ENCODE peak calls at places on chromosomes 6 and 20, in six cellular contexts. E, Q, A, S, X and Z are unnamed samples.

GRCh38 chr6:91697010-91697694 is 1110.3 kb upstream of the MAP3K7 start:
- DNase-seq in Q (no peak), X (no peak), S (no peak), A (no peak), E (no peak), Z (no peak)

GRCh38 chr20:11130554-11131166 is 456.9 kb upstream of the JAG1 start:
- DNase-seq in E (no peak), A (no peak), X (no peak), S (no peak), Q (no peak), Z (no peak)

GRCh38 chr6:158015188-158015506 is 33.5 kb downstream of the SYNJ2 start:
- DNase-seq in X (no peak), E (no peak), S (no peak), Q (no peak), A (no peak), Z (no peak)

GRCh38 chr20:38198238-38198861 is 33.3 kb upstream of the TGM2 start:
- DNase-seq in E (no peak), Q (no peak), X (no peak), A (no peak), S (no peak), Z (no peak)

GRCh38 chr6:155026366-155027045 is 31.4 kb downstream of the TIAM2 start:
- DNase-seq in Q (no peak), S (no peak), A (no peak), E (no peak), X (peak), Z (no peak)

GRCh38 chr6:82025271-82025670 is 222.3 kb downstream of the IBTK start:
- DNase-seq in E (no peak), Q (no peak), X (no peak), A (no peak), S (no peak), Z (no peak)

GRCh38 chr6:35919827-35920751 is 809 bp downstream of the SRPK1 start:
- DNase-seq in E (peak), A (peak), X (peak), S (peak), Q (no peak), Z (no peak)

GRCh38 chr6:105431226-105431625 is 28.3 kb upstream of the PREP start:
- DNase-seq in E (peak), Q (no peak), A (no peak), X (peak), S (no peak), Z (no peak)

GRCh38 chr6:111938710-111939109 is 65.5 kb upstream of the FYN start:
- DNase-seq in Q (peak), E (no peak), S (no peak), A (no peak), X (peak), Z (no peak)

GRCh38 chr20:36483919-36484808 is 57.2 kb upstream of the MYL9 start:
- DNase-seq in X (no peak), S (no peak), A (no peak), E (no peak), Q (no peak), Z (no peak)

GRCh38 chr6:53179961-53180651 is 31.5 kb upstream of the GCM1 start:
- DNase-seq in X (peak), Q (no peak), A (no peak), E (no peak), S (peak), Z (no peak)

GRCh38 chr20:33081411-33082154 is 2.1 kb downstream of the BPIFB4 start:
- DNase-seq in E (no peak), X (no peak), Q (no peak), A (no peak), S (no peak), Z (no peak)

GRCh38 chr6:29791162-29791561 is 36.5 kb upstream of the HLA-G start:
- DNase-seq in A (no peak), E (no peak), X (no peak), S (no peak), Q (no peak), Z (no peak)

GRCh38 chr6:125954735-125955410 is 1.7 kb upstream of the HINT3 start:
- DNase-seq in S (no peak), Q (no peak), E (no peak), X (no peak), A (no peak), Z (no peak)

GRCh38 chr20:61170521-61170920 is 81.5 kb upstream of the CDH4 start:
- DNase-seq in X (no peak), E (no peak), Q (no peak), A (no peak), S (no peak), Z (no peak)

GRCh38 chr6:16681260-16681873 is 79.9 kb downstream of the ATXN1 start:
- DNase-seq in Q (peak), S (no peak), E (no peak), X (peak), A (no peak), Z (no peak)

GRCh38 chr6:143941852-143942627 is 66.0 kb downstream of the PLAGL1 start:
- DNase-seq in X (peak), S (no peak), Q (no peak), A (peak), E (peak), Z (peak)

GRCh38 chr6:85428486-85428885 is 21.4 kb upstream of the NT5E start:
- DNase-seq in A (no peak), E (no peak), S (no peak), Q (no peak), X (no peak), Z (no peak)

GRCh38 chr6:104625536-104625935 is 234.2 kb downstream of the HACE1 start:
- DNase-seq in E (no peak), A (no peak), X (peak), Q (peak), S (no peak), Z (no peak)

GRCh38 chr6:94769197-94769596 is 808.1 kb upstream of the MANEA start:
- DNase-seq in X (no peak), Q (no peak), E (no peak), A (no peak), S (no peak), Z (no peak)

GRCh38 chr6:144296973-144297372 is 11.8 kb downstream of the UTRN start:
- DNase-seq in S (peak), X (peak), A (no peak), E (no peak), Q (no peak), Z (no peak)

GRCh38 chr6:125701354-125701668 is 48.1 kb upstream of the HEY2 start:
- DNase-seq in Q (no peak), X (no peak), S (no peak), A (no peak), E (no peak), Z (no peak)

GRCh38 chr20:19828233-19828632 is 70.2 kb downstream of the RIN2 start:
- DNase-seq in E (no peak), Q (no peak), X (peak), A (no peak), S (no peak), Z (no peak)

GRCh38 chr6:10719386-10720228 is 3.3 kb upstream of the TMEM14C start:
- DNase-seq in E (no peak), A (peak), X (no peak), Q (no peak), S (no peak), Z (no peak)

GRCh38 chr6:26045046-26045938 is 41.9 kb upstream of the HFE start:
- DNase-seq in E (no peak), A (peak), Q (peak), S (no peak), X (peak), Z (no peak)

GRCh38 chr6:29887819-29888581 is 54.3 kb upstream of the HLA-A start:
- DNase-seq in X (peak), A (peak), Q (no peak), S (peak), E (peak), Z (no peak)

GRCh38 chr20:46939031-46939430 is 44.4 kb downstream of the EYA2 start:
- DNase-seq in E (no peak), X (peak), S (no peak), Q (no peak), A (no peak), Z (no peak)

GRCh38 chr6:78525961-78526360 is 341.4 kb upstream of the IRAK1BP1 start:
- DNase-seq in A (no peak), Q (no peak), E (no peak), S (no peak), X (no peak), Z (no peak)

GRCh38 chr6:83976037-83976755 is 57.4 kb upstream of the MRAP2 start:
- DNase-seq in X (no peak), Q (no peak), A (no peak), S (no peak), E (no peak), Z (no peak)

GRCh38 chr6:166460473-166461437 is 78.0 kb upstream of the MPC1 start:
- DNase-seq in X (peak), S (peak), Q (peak), E (no peak), A (peak), Z (no peak)

GRCh38 chr6:71228461-71229041 is 60.1 kb upstream of the OGFRL1 start:
- DNase-seq in E (no peak), Q (no peak), A (no peak), X (peak), S (no peak), Z (no peak)

GRCh38 chr20:34112600-34113061 is 588 bp upstream of the EIF2S2 start:
- DNase-seq in E (peak), Q (peak), S (no peak), X (peak), A (peak), Z (no peak)

GRCh38 chr6:114108119-114109002 is 137.4 kb upstream of the HDAC2 start:
- DNase-seq in S (peak), X (peak), A (peak), E (peak), Q (peak), Z (no peak)

GRCh38 chr6:37550436-37550835 is 50.7 kb upstream of the CCDC167 start:
- DNase-seq in A (no peak), Q (no peak), X (peak), E (no peak), S (no peak), Z (no peak)

GRCh38 chr6:121780325-121781313 is 345.2 kb downstream of the GJA1 start:
- DNase-seq in S (peak), Q (peak), X (peak), A (peak), E (no peak), Z (no peak)

GRCh38 chr6:164097557-164098398 is 683.3 kb downstream of the QKI start:
- DNase-seq in E (no peak), S (no peak), Q (no peak), A (no peak), X (peak), Z (no peak)

GRCh38 chr6:111011360-111012142 is 29.7 kb downstream of the RPF2 start:
- DNase-seq in Q (peak), S (no peak), X (peak), E (no peak), A (no peak), Z (no peak)

GRCh38 chr20:46814366-46815232 is 80.0 kb upstream of the EYA2 start:
- DNase-seq in A (no peak), Q (peak), X (peak), E (peak), S (no peak), Z (no peak)

DNA sequence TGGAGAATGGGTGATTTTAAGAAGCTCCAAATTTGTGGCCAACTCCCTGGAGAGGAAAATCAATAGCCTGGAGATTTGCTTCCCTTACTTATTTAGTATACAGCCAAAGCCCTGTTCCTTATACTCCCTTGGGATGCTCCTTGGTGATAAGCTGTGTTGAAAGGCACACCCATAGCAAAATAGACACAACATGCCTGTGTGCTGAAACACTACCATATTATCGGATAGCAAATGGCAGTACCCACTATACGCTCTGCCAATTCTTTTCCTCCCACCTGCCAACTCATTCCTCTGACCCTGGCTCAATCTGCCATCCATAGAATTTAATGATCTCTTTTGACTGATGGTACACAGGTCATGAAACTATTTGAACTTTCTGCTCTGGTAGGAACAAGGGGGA is 98.2 kb downstream of the CLIC5 start:
- DNase-seq in A (no peak), S (no peak), E (no peak), X (no peak), Q (no peak), Z (no peak)
- TF ChIP-seq CTCF in A (no peak), S (no peak), E (no peak), X (no peak), Q (no peak), Z (no peak)

GRCh38 chr20:22438926-22439325 is 145.4 kb downstream of the FOXA2 start:
- DNase-seq in A (no peak), S (no peak), Q (no peak), X (no peak), E (no peak), Z (no peak)
- TF ChIP-seq CTCF in A (peak), S (no peak), Q (no peak), X (peak), E (peak), Z (no peak)

GRCh38 chr20:2480381-2480780 is 9.8 kb upstream of the SNRPB start:
- DNase-seq in Q (no peak), X (no peak), E (no peak), A (no peak), S (no peak), Z (no peak)

GRCh38 chr20:2475850-2476741 is 5.5 kb upstream of the SNRPB start:
- DNase-seq in S (peak), E (no peak), Q (no peak), X (no peak), A (no peak), Z (no peak)

GRCh38 chr20:2476742-2477615 is 6.4 kb upstream of the SNRPB start:
- DNase-seq in S (no peak), E (no peak), A (no peak), Q (no peak), X (no peak), Z (no peak)
- TF ChIP-seq CTCF in S (no peak), E (peak), A (no peak), Q (peak), X (no peak), Z (peak)

GRCh38 chr6:99604161-99605073 is 2.2 kb upstream of the PRDM13 start:
- DNase-seq in E (no peak), X (no peak), S (peak), Q (no peak), A (no peak), Z (no peak)

GRCh38 chr6:99603421-99604160 is 3.0 kb upstream of the PRDM13 start:
- DNase-seq in A (no peak), X (peak), S (peak), Q (no peak), E (no peak), Z (peak)

GRCh38 chr6:99606670-99607415 is at the start of gene PRDM13:
- DNase-seq in S (peak), X (no peak), A (no peak), E (no peak), Q (no peak), Z (no peak)

GRCh38 chr6:99605911-99606669 is 543 bp upstream of the PRDM13 start:
- DNase-seq in X (no peak), S (no peak), Q (no peak), A (no peak), E (no peak), Z (no peak)

DNA sequence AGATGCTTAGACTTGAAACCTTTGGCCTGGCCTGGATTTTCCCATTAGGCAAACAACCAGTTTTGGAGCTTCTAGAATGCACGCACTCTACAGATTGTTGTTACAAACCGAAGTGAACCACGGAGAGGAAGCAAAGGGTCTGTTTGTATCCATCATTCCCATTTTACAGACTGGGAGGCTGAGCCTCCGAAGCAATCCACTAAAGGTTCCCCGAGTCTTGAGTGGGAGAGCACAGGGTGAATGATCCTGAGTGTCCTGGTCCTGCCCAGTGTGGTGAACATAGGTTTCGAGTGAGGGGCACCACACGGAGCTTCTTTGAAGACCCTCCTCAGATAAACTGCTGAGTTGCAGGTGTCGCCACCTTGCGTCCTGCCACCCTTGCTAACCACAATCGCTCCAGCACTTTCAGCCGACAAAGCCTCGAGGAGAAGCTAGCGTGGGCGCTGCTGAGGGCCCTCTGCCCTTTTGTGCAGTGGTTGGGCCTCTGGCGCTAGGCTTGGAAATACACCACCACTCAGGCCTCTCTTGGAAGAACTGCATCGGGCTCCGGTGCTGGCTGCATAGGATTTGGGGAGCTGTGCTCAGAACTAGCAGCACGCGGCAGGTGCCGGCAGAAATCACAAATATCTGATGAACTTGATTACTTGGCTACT is 1.4 kb upstream of the PRDM13 start:
- DNase-seq in Q (no peak), X (no peak), A (no peak), E (no peak), S (peak), Z (no peak)
- TF ChIP-seq CTCF in Q (no peak), X (no peak), A (no peak), E (no peak), S (no peak), Z (no peak)

GRCh38 chr20:52473171-52473570 is 281.6 kb upstream of the ZFP64 start:
- DNase-seq in E (no peak), Q (no peak), X (no peak), S (no peak), A (no peak), Z (no peak)

GRCh38 chr20:52470561-52470960 is 279.0 kb upstream of the ZFP64 start:
- DNase-seq in S (no peak), X (no peak), E (no peak), A (no peak), Q (no peak), Z (no peak)

GRCh38 chr20:52469143-52469542 is 277.6 kb upstream of the ZFP64 start:
- DNase-seq in S (no peak), X (no peak), Q (no peak), A (no peak), E (no peak), Z (no peak)
- TF ChIP-seq CTCF in S (no peak), X (no peak), Q (no peak), A (no peak), E (no peak), Z (no peak)